ENCODE peak calls at places on chromosomes 1 and 21, in nine cellular contexts. A, F, J, U, W, T, Y, E and H are unnamed samples.

GRCh38 chr1:76035053-76035452 is 39.5 kb upstream of the ST6GALNAC3 start:
- DNase-seq in A (no peak), F (no peak), J (no peak), U (no peak), W (peak), T (no peak), Y (no peak), E (peak), H (no peak)

GRCh38 chr1:6142734-6143133 is 37.4 kb downstream of the CHD5 start:
- DNase-seq in A (no peak), F (no peak), J (no peak), U (no peak), W (no peak), T (no peak), Y (no peak), E (no peak), H (no peak)

GRCh38 chr1:15122331-15122730 is 31.2 kb upstream of the TMEM51 start:
- DNase-seq in A (no peak), F (no peak), J (peak), U (no peak), W (no peak), T (no peak), Y (no peak), E (no peak), H (no peak)

GRCh38 chr21:46311568-46311967 is 12.1 kb downstream of the C21orf58 start:
- DNase-seq in A (no peak), F (no peak), J (no peak), U (no peak), W (no peak), T (no peak), Y (no peak), E (no peak), H (no peak)

GRCh38 chr1:2594001-2594640 is 7.5 kb downstream of the PRXL2B start:
- DNase-seq in A (peak), F (no peak), J (no peak), U (peak), W (no peak), T (peak), Y (no peak), E (peak), H (peak)

GRCh38 chr1:180415985-180416633 is 86.3 kb downstream of the ACBD6 start:
- DNase-seq in A (no peak), F (no peak), J (peak), U (no peak), W (peak), T (no peak), Y (no peak), E (no peak), H (no peak)

GRCh38 chr21:14836950-14837349 is 227.8 kb downstream of the NRIP1 start:
- DNase-seq in A (no peak), F (no peak), J (no peak), U (no peak), W (peak), T (no peak), Y (no peak), E (no peak), H (no peak)

GRCh38 chr1:207698822-207699483 is 52.9 kb upstream of the CD46 start:
- DNase-seq in A (no peak), F (peak), J (peak), U (no peak), W (peak), T (peak), Y (peak), E (peak), H (no peak)

GRCh38 chr1:245276426-245276825 is 121.6 kb downstream of the KIF26B start:
- DNase-seq in A (no peak), F (no peak), J (no peak), U (no peak), W (no peak), T (no peak), Y (no peak), E (no peak), H (no peak)

GRCh38 chr21:44510508-44511218 is 29.3 kb downstream of the KRTAP10-1 start:
- DNase-seq in A (no peak), F (no peak), J (peak), U (no peak), W (no peak), T (peak), Y (no peak), E (peak), H (no peak)

GRCh38 chr1:204443871-204444581 is 32.4 kb upstream of the PPP1R15B start:
- DNase-seq in A (no peak), F (no peak), J (no peak), U (no peak), W (no peak), T (no peak), Y (no peak), E (no peak), H (no peak)

GRCh38 chr1:235702412-235702811 is 52.8 kb upstream of the GNG4 start:
- DNase-seq in A (no peak), F (no peak), J (no peak), U (no peak), W (no peak), T (no peak), Y (no peak), E (no peak), H (no peak)

GRCh38 chr1:175911138-175911537 is 167.7 kb upstream of the TNR start:
- DNase-seq in A (no peak), F (no peak), J (no peak), U (no peak), W (no peak), T (no peak), Y (no peak), E (no peak), H (no peak)

GRCh38 chr1:197732187-197732586 is 43.1 kb downstream of the DENND1B start:
- DNase-seq in A (no peak), F (no peak), J (no peak), U (no peak), W (no peak), T (no peak), Y (no peak), E (no peak), H (no peak)

GRCh38 chr1:201265771-201266170 is 17.5 kb upstream of the PKP1 start:
- DNase-seq in A (no peak), F (no peak), J (no peak), U (no peak), W (peak), T (no peak), Y (no peak), E (no peak), H (no peak)

GRCh38 chr21:22063140-22063539 is 1064.9 kb downstream of the NCAM2 start:
- DNase-seq in A (no peak), F (no peak), J (no peak), U (no peak), W (no peak), T (no peak), Y (no peak), E (no peak), H (no peak)

GRCh38 chr21:44583800-44584147 is 3.4 kb upstream of the KRTAP10-5 start:
- DNase-seq in A (no peak), F (no peak), J (no peak), U (no peak), W (no peak), T (no peak), Y (no peak), E (no peak), H (no peak)

GRCh38 chr1:160539896-160540858 is 17.1 kb upstream of the SLAMF6 start:
- DNase-seq in A (no peak), F (no peak), J (no peak), U (no peak), W (no peak), T (no peak), Y (no peak), E (no peak), H (no peak)

GRCh38 chr1:160806109-160806665 is 10.2 kb downstream of the LY9 start:
- DNase-seq in A (no peak), F (no peak), J (no peak), U (no peak), W (no peak), T (no peak), Y (no peak), E (no peak), H (no peak)

GRCh38 chr1:6052543-6053205 is 7.0 kb downstream of the KCNAB2 start:
- DNase-seq in A (no peak), F (no peak), J (peak), U (no peak), W (peak), T (peak), Y (peak), E (peak), H (no peak)

GRCh38 chr1:235417101-235417697 is 50.0 kb downstream of the TBCE start:
- DNase-seq in A (no peak), F (peak), J (peak), U (peak), W (peak), T (no peak), Y (peak), E (peak), H (peak)

GRCh38 chr1:197782719-197783328 is 7.5 kb upstream of the DENND1B start:
- DNase-seq in A (no peak), F (no peak), J (no peak), U (no peak), W (no peak), T (no peak), Y (no peak), E (no peak), H (peak)

GRCh38 chr1:235101558-235102258 is 26.9 kb downstream of the TOMM20 start:
- DNase-seq in A (no peak), F (no peak), J (no peak), U (no peak), W (no peak), T (no peak), Y (no peak), E (no peak), H (no peak)

GRCh38 chr1:1164701-1165451 is 8.8 kb upstream of the TTLL10 start:
- DNase-seq in A (no peak), F (no peak), J (peak), U (no peak), W (no peak), T (no peak), Y (no peak), E (peak), H (no peak)

GRCh38 chr1:1624443-1625403 is 7.2 kb upstream of the MMP23B start:
- DNase-seq in A (peak), F (no peak), J (no peak), U (no peak), W (no peak), T (no peak), Y (no peak), E (no peak), H (no peak)

GRCh38 chr1:92486251-92487077 is at the start of gene GFI1:
- DNase-seq in A (no peak), F (no peak), J (peak), U (no peak), W (no peak), T (no peak), Y (no peak), E (no peak), H (no peak)

GRCh38 chr21:46253610-46254124 is 25.1 kb upstream of the LSS start:
- DNase-seq in A (no peak), F (no peak), J (no peak), U (no peak), W (peak), T (no peak), Y (no peak), E (no peak), H (no peak)

GRCh38 chr1:68211781-68212180 is 20.5 kb downstream of the WLS start:
- DNase-seq in A (no peak), F (no peak), J (peak), U (no peak), W (no peak), T (no peak), Y (no peak), E (no peak), H (no peak)

GRCh38 chr1:87129606-87130005 is 199.1 kb upstream of the LMO4 start:
- DNase-seq in A (no peak), F (peak), J (no peak), U (peak), W (no peak), T (no peak), Y (no peak), E (no peak), H (no peak)

GRCh38 chr1:115098979-115099692 is 9.8 kb upstream of the TSPAN2 start:
- DNase-seq in A (no peak), F (no peak), J (no peak), U (peak), W (peak), T (no peak), Y (no peak), E (no peak), H (peak)

GRCh38 chr21:32525282-32525681 is 60.0 kb downstream of the TCP10L start:
- DNase-seq in A (no peak), F (no peak), J (no peak), U (peak), W (no peak), T (no peak), Y (no peak), E (no peak), H (no peak)

GRCh38 chr21:45523411-45524101 is 18.7 kb downstream of the SLC19A1 start:
- DNase-seq in A (peak), F (no peak), J (no peak), U (peak), W (no peak), T (peak), Y (no peak), E (no peak), H (no peak)

GRCh38 chr1:24932725-24933294 is 2.7 kb upstream of the RUNX3 start:
- DNase-seq in A (no peak), F (no peak), J (no peak), U (no peak), W (no peak), T (no peak), Y (no peak), E (no peak), H (no peak)
- H3K27ac ChIP-seq in A (no peak), F (no peak), J (no peak), U (no peak), W (no peak), T (no peak), Y (no peak), E (no peak), H (no peak)

GRCh38 chr1:58919986-58920376 is 136.1 kb upstream of the JUN start:
- DNase-seq in A (no peak), F (no peak), J (no peak), U (no peak), W (no peak), T (no peak), Y (no peak), E (no peak), H (no peak)

GRCh38 chr1:58921751-58922150 is 137.9 kb upstream of the JUN start:
- DNase-seq in A (no peak), F (no peak), J (no peak), U (no peak), W (no peak), T (no peak), Y (no peak), E (no peak), H (no peak)

GRCh38 chr1:58922302-58923089 is 138.6 kb upstream of the JUN start:
- DNase-seq in A (peak), F (peak), J (no peak), U (peak), W (peak), T (peak), Y (no peak), E (peak), H (peak)

GRCh38 chr1:58923090-58923470 is 139.2 kb upstream of the JUN start:
- DNase-seq in A (no peak), F (no peak), J (no peak), U (no peak), W (no peak), T (no peak), Y (no peak), E (no peak), H (no peak)

GRCh38 chr1:58921342-58921741 is 137.5 kb upstream of the JUN start:
- DNase-seq in A (no peak), F (no peak), J (no peak), U (no peak), W (no peak), T (no peak), Y (no peak), E (no peak), H (no peak)
- H3K4me3 ChIP-seq in A (no peak), F (no peak), J (no peak), U (no peak), W (no peak), T (no peak), Y (no peak), E (no peak), H (no peak)

DNA sequence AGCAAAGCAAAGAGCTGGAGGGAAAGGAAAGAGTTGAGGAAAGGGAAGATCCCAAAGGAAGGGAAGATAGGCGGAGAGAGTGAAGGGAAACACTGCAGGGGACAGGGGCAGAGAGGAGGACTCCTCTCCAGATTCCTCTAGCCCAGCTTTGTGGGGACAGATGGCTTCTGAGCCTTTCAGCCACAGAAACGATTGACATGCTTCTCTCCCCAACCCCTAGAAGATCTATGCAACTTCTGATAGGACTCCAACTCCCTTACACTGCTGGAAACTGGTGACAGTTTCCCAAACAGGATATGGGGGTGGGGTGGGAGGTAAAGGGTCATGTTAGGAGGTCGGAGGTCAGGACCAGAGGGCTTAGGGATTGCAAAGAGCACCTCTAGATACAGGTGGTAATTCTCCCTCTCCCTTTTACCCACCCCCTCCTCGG is 6.5 kb downstream of the MEX3A start:
- DNase-seq in A (no peak), F (no peak), J (peak), U (no peak), W (no peak), T (no peak), Y (no peak), E (no peak), H (no peak)
- H3K27ac ChIP-seq in A (no peak), F (no peak), J (peak), U (peak), W (no peak), T (peak), Y (no peak), E (no peak), H (no peak)

GRCh38 chr1:183180213-183180612 is 5.9 kb upstream of the LAMC2 start:
- DNase-seq in A (no peak), F (no peak), J (no peak), U (peak), W (peak), T (no peak), Y (peak), E (peak), H (peak)
- H3K4me3 ChIP-seq in A (no peak), F (no peak), J (no peak), U (no peak), W (no peak), T (no peak), Y (no peak), E (no peak), H (no peak)